ENCODE peak calls at places on chromosomes 13 and 19, in seven cellular contexts. One of them, this sample, is unnamed.

GRCh38 chr19:35885225-35885624 is 15.1 kb downstream of the NFKBID start:
- DNase-seq in PC-9: no peak
- DNase-seq in neural crest cell: no peak
- DNase-seq in AG09309: no peak
- DNase-seq in Calu3: no peak
- DNase-seq in mammary epithelial cell: no peak
- DNase-seq in tibial artery: no peak
- DNase-seq in this sample: no peak

GRCh38 chr19:56423276-56423984 is 19.3 kb downstream of the ZNF583 start:
- DNase-seq in PC-9: no peak
- DNase-seq in neural crest cell: no peak
- DNase-seq in AG09309: no peak
- DNase-seq in Calu3: no peak
- DNase-seq in mammary epithelial cell: no peak
- DNase-seq in tibial artery: no peak
- DNase-seq in this sample: no peak

GRCh38 chr19:42488783-42489521 is 39.3 kb downstream of the CEACAM1 start:
- DNase-seq in PC-9: peak; percentile 63
- DNase-seq in neural crest cell: no peak
- DNase-seq in AG09309: no peak
- DNase-seq in Calu3: peak; percentile 84
- DNase-seq in mammary epithelial cell: peak; percentile 21
- DNase-seq in tibial artery: no peak
- DNase-seq in this sample: no peak

GRCh38 chr19:3899531-3900294 is 19.2 kb downstream of the ATCAY start:
- DNase-seq in PC-9: no peak
- DNase-seq in neural crest cell: no peak
- DNase-seq in AG09309: no peak
- DNase-seq in Calu3: no peak
- DNase-seq in mammary epithelial cell: no peak
- DNase-seq in tibial artery: peak; percentile 76
- DNase-seq in this sample: no peak

GRCh38 chr13:67343777-67344176 is 113.6 kb upstream of the PCDH9 start:
- DNase-seq in PC-9: peak; percentile 10
- DNase-seq in neural crest cell: no peak
- DNase-seq in AG09309: no peak
- DNase-seq in Calu3: no peak
- DNase-seq in mammary epithelial cell: peak; percentile 6
- DNase-seq in tibial artery: no peak
- DNase-seq in this sample: no peak

GRCh38 chr19:35462476-35462953 is 14.5 kb downstream of the FFAR2 start:
- DNase-seq in PC-9: no peak
- DNase-seq in neural crest cell: no peak
- DNase-seq in AG09309: no peak
- DNase-seq in Calu3: no peak
- DNase-seq in mammary epithelial cell: no peak
- DNase-seq in tibial artery: no peak
- DNase-seq in this sample: peak; percentile 0

GRCh38 chr13:41500501-41500900 is 43.2 kb downstream of the RGCC start:
- DNase-seq in PC-9: no peak
- DNase-seq in neural crest cell: no peak
- DNase-seq in AG09309: no peak
- DNase-seq in Calu3: no peak
- DNase-seq in mammary epithelial cell: peak; percentile 64
- DNase-seq in tibial artery: no peak
- DNase-seq in this sample: no peak

GRCh38 chr13:27170521-27171243 is 929 bp downstream of the USP12 start:
- DNase-seq in PC-9: peak; percentile 36
- DNase-seq in neural crest cell: peak; percentile 71
- DNase-seq in AG09309: no peak
- DNase-seq in Calu3: no peak
- DNase-seq in mammary epithelial cell: no peak
- DNase-seq in tibial artery: no peak
- DNase-seq in this sample: peak; percentile 26

GRCh38 chr13:77309254-77309653 is 17.6 kb downstream of the MYCBP2 start:
- DNase-seq in PC-9: no peak
- DNase-seq in neural crest cell: no peak
- DNase-seq in AG09309: no peak
- DNase-seq in Calu3: no peak
- DNase-seq in mammary epithelial cell: no peak
- DNase-seq in tibial artery: no peak
- DNase-seq in this sample: no peak

GRCh38 chr19:32718286-32718685 is 1.3 kb upstream of the TDRD12 start:
- DNase-seq in PC-9: no peak
- DNase-seq in neural crest cell: no peak
- DNase-seq in AG09309: no peak
- DNase-seq in Calu3: no peak
- DNase-seq in mammary epithelial cell: no peak
- DNase-seq in tibial artery: no peak
- DNase-seq in this sample: no peak

GRCh38 chr19:56155124-56155687 is 14.1 kb downstream of the ZNF444 start:
- DNase-seq in PC-9: no peak
- DNase-seq in neural crest cell: no peak
- DNase-seq in AG09309: no peak
- DNase-seq in Calu3: no peak
- DNase-seq in mammary epithelial cell: no peak
- DNase-seq in tibial artery: no peak
- DNase-seq in this sample: no peak

GRCh38 chr19:35331551-35332214 is 2.7 kb downstream of the CD22 start:
- DNase-seq in PC-9: no peak
- DNase-seq in neural crest cell: no peak
- DNase-seq in AG09309: no peak
- DNase-seq in Calu3: no peak
- DNase-seq in mammary epithelial cell: no peak
- DNase-seq in tibial artery: no peak
- DNase-seq in this sample: no peak

GRCh38 chr13:46552888-46553520 is at the start of gene LRCH1:
- DNase-seq in PC-9: peak; percentile 79
- DNase-seq in neural crest cell: peak; percentile 74
- DNase-seq in AG09309: no peak
- DNase-seq in Calu3: peak; percentile 80
- DNase-seq in mammary epithelial cell: peak; percentile 88
- DNase-seq in tibial artery: peak; percentile 94
- DNase-seq in this sample: peak; percentile 83

GRCh38 chr13:29929062-29929847 is 78.8 kb upstream of the UBL3 start:
- DNase-seq in PC-9: no peak
- DNase-seq in neural crest cell: no peak
- DNase-seq in AG09309: no peak
- DNase-seq in Calu3: no peak
- DNase-seq in mammary epithelial cell: no peak
- DNase-seq in tibial artery: no peak
- DNase-seq in this sample: no peak

GRCh38 chr19:1945899-1946298 is 4.9 kb downstream of the CSNK1G2 start:
- DNase-seq in PC-9: no peak
- DNase-seq in neural crest cell: peak; percentile 63
- DNase-seq in AG09309: no peak
- DNase-seq in Calu3: no peak
- DNase-seq in mammary epithelial cell: no peak
- DNase-seq in tibial artery: no peak
- DNase-seq in this sample: no peak

GRCh38 chr19:39870171-39870971 is 24.2 kb upstream of the FBL start:
- DNase-seq in PC-9: no peak
- DNase-seq in neural crest cell: no peak
- DNase-seq in AG09309: no peak
- DNase-seq in Calu3: no peak
- DNase-seq in mammary epithelial cell: no peak
- DNase-seq in tibial artery: no peak
- DNase-seq in this sample: no peak

GRCh38 chr19:44593294-44593693 is 20.1 kb upstream of the IGSF23 start:
- DNase-seq in PC-9: no peak
- DNase-seq in neural crest cell: no peak
- DNase-seq in AG09309: no peak
- DNase-seq in Calu3: no peak
- DNase-seq in mammary epithelial cell: no peak
- DNase-seq in tibial artery: no peak
- DNase-seq in this sample: no peak

GRCh38 chr19:1760020-1760419 is 6.7 kb downstream of the ONECUT3 start:
- DNase-seq in PC-9: no peak
- DNase-seq in neural crest cell: no peak
- DNase-seq in AG09309: no peak
- DNase-seq in Calu3: no peak
- DNase-seq in mammary epithelial cell: no peak
- DNase-seq in tibial artery: no peak
- DNase-seq in this sample: no peak

GRCh38 chr19:29293736-29294342 is 80.9 kb upstream of the UQCRFS1 start:
- DNase-seq in PC-9: no peak
- DNase-seq in neural crest cell: no peak
- DNase-seq in AG09309: no peak
- DNase-seq in Calu3: no peak
- DNase-seq in mammary epithelial cell: no peak
- DNase-seq in tibial artery: peak; percentile 41
- DNase-seq in this sample: no peak

GRCh38 chr13:49820591-49821215 is 28.2 kb upstream of the KPNA3 start:
- DNase-seq in PC-9: no peak
- DNase-seq in neural crest cell: no peak
- DNase-seq in AG09309: no peak
- DNase-seq in Calu3: no peak
- DNase-seq in mammary epithelial cell: no peak
- DNase-seq in tibial artery: no peak
- DNase-seq in this sample: no peak

GRCh38 chr13:49821216-49821820 is 28.8 kb upstream of the KPNA3 start:
- DNase-seq in PC-9: peak; percentile 4
- DNase-seq in neural crest cell: no peak
- DNase-seq in AG09309: no peak
- DNase-seq in Calu3: no peak
- DNase-seq in mammary epithelial cell: no peak
- DNase-seq in tibial artery: no peak
- DNase-seq in this sample: no peak
- TF ChIP-seq CTCF in PC-9: no peak
- TF ChIP-seq CTCF in neural crest cell: no peak
- TF ChIP-seq CTCF in AG09309: no peak
- TF ChIP-seq CTCF in Calu3: no peak
- TF ChIP-seq CTCF in mammary epithelial cell: peak; percentile 14
- TF ChIP-seq CTCF in tibial artery: no peak
- TF ChIP-seq CTCF in this sample: no peak

GRCh38 chr19:18644144-18645034 is 7.6 kb downstream of the KLHL26 start:
- DNase-seq in PC-9: no peak
- DNase-seq in neural crest cell: no peak
- DNase-seq in AG09309: no peak
- DNase-seq in Calu3: no peak
- DNase-seq in mammary epithelial cell: peak; percentile 18
- DNase-seq in tibial artery: peak; percentile 85
- DNase-seq in this sample: no peak

GRCh38 chr19:18647807-18648206 is 11.0 kb downstream of the KLHL26 start:
- DNase-seq in PC-9: no peak
- DNase-seq in neural crest cell: no peak
- DNase-seq in AG09309: no peak
- DNase-seq in Calu3: no peak
- DNase-seq in mammary epithelial cell: no peak
- DNase-seq in tibial artery: no peak
- DNase-seq in this sample: no peak

GRCh38 chr19:18646535-18647370 is 9.9 kb downstream of the KLHL26 start:
- DNase-seq in PC-9: no peak
- DNase-seq in neural crest cell: no peak
- DNase-seq in AG09309: no peak
- DNase-seq in Calu3: no peak
- DNase-seq in mammary epithelial cell: no peak
- DNase-seq in tibial artery: peak; percentile 67
- DNase-seq in this sample: no peak

GRCh38 chr19:18647371-18647767 is 10.5 kb downstream of the KLHL26 start:
- DNase-seq in PC-9: no peak
- DNase-seq in neural crest cell: no peak
- DNase-seq in AG09309: no peak
- DNase-seq in Calu3: no peak
- DNase-seq in mammary epithelial cell: no peak
- DNase-seq in tibial artery: no peak
- DNase-seq in this sample: no peak

DNA sequence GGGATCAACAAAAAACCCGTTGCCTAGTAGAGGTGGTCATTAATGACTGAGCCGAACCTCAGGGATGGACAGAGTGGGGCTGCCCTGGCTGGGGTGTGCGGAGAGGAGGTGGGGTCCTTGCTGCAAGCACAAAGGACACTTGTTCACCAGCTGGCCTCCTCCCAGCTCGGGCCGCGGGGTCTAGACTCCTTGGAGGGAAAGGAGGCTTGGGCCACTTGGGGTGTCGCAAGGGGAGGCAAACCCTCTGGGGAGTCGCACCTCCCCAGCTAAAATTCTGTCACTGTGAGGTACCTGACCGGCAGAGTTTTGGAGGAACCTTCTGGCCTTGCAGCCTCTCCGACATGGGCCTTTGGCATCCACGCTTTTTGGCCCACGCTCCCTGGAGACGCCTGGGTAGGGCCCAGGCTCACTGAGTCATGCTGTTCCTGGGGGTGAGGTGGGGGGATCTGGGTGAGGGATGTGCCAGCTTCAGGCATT is 8.2 kb downstream of the KLHL26 start:
- DNase-seq in PC-9: no peak
- DNase-seq in neural crest cell: no peak
- DNase-seq in AG09309: no peak
- DNase-seq in Calu3: no peak
- DNase-seq in mammary epithelial cell: no peak
- DNase-seq in tibial artery: peak; percentile 94
- DNase-seq in this sample: no peak
- TF ChIP-seq CTCF in PC-9: no peak
- TF ChIP-seq CTCF in neural crest cell: no peak
- TF ChIP-seq CTCF in AG09309: no peak
- TF ChIP-seq CTCF in Calu3: no peak
- TF ChIP-seq CTCF in mammary epithelial cell: no peak
- TF ChIP-seq CTCF in tibial artery: no peak
- TF ChIP-seq CTCF in this sample: no peak

GRCh38 chr19:8506402-8506957 is 4.0 kb upstream of the PRAM1 start:
- DNase-seq in PC-9: no peak
- DNase-seq in neural crest cell: no peak
- DNase-seq in AG09309: no peak
- DNase-seq in Calu3: no peak
- DNase-seq in mammary epithelial cell: no peak
- DNase-seq in tibial artery: no peak
- DNase-seq in this sample: no peak
- TF ChIP-seq CTCF in PC-9: peak; percentile 54
- TF ChIP-seq CTCF in neural crest cell: peak; percentile 7
- TF ChIP-seq CTCF in AG09309: no peak
- TF ChIP-seq CTCF in Calu3: no peak
- TF ChIP-seq CTCF in mammary epithelial cell: no peak
- TF ChIP-seq CTCF in tibial artery: no peak
- TF ChIP-seq CTCF in this sample: peak; percentile 57

DNA sequence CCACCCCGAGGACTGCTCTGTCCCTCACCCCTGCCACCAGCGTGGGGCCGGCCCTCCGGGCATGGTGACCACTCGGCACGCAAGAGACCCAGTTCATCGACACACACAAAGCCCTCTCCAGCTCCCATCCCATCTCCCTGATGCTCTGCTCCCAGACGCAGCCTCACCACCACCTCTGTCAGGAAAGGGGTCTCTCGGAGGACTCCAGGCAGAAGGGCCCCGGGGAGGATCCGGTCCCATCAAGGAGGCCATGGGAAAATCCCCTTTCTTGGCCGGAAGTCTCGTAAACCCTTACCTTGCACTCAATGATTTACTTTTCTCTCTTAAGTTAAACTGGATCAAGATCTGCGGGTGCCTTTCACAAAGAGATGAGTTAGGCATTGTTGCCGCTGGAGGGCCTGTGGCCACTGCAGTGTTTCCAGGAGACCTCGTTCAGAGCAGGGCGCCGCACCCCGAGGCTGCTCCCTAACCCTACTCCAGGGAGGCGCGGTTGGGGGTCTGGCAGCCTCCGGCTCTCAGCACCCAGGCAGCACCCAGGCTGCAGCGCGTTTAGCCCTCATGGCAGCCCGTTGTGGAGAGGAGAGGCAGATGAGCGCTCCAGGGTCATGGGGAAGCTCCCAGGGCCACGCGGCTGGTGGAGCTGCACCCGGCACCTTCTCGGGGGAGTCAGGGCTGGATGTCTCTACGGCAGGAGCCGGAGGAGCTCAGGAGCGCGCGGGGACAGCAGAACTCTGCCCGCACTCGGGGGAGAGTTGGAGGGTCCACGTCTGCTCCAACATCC is 31.0 kb downstream of the C2CD4C start:
- DNase-seq in PC-9: no peak
- DNase-seq in neural crest cell: no peak
- DNase-seq in AG09309: no peak
- DNase-seq in Calu3: no peak
- DNase-seq in mammary epithelial cell: peak; percentile 6
- DNase-seq in tibial artery: no peak
- DNase-seq in this sample: no peak
- TF ChIP-seq CTCF in PC-9: no peak
- TF ChIP-seq CTCF in neural crest cell: no peak
- TF ChIP-seq CTCF in AG09309: peak; percentile 10
- TF ChIP-seq CTCF in Calu3: no peak
- TF ChIP-seq CTCF in mammary epithelial cell: no peak
- TF ChIP-seq CTCF in tibial artery: no peak
- TF ChIP-seq CTCF in this sample: peak; percentile 23

This sample was measured in HFFc6.